ENCODE peak calls at places on chromosomes 2 and 18, in seven cellular contexts. Y, W, A, Q, Z, H and P are unnamed samples.

GRCh38 chr2:65031341-65032015 is 24.7 kb upstream of the CEP68 start:
- DNase-seq in A (no peak), Q (peak; percentile 72), H (no peak), Z (no peak), W (peak; percentile 59), Y (peak; percentile 57), P (no peak)

GRCh38 chr18:58363767-58364540 is 264.9 kb downstream of the ALPK2 start:
- DNase-seq in A (peak; percentile 86), W (no peak), Z (no peak), H (no peak), Y (peak; percentile 64), Q (no peak), P (no peak)

GRCh38 chr2:169362346-169363026 is at the start of gene LRP2:
- DNase-seq in W (peak; percentile 73), Y (no peak), A (peak; percentile 19), Z (no peak), H (peak; percentile 16), Q (peak; percentile 55), P (peak; percentile 39)

GRCh38 chr2:71226391-71226964 is 425 bp downstream of the PAIP2B start:
- DNase-seq in H (no peak), W (peak; percentile 65), Q (peak; percentile 62), Z (no peak), A (peak; percentile 18), Y (peak; percentile 29), P (peak; percentile 55)

GRCh38 chr18:41594582-41594981 is 360.5 kb upstream of the PIK3C3 start:
- DNase-seq in A (no peak), Z (no peak), Q (no peak), W (no peak), H (no peak), Y (no peak), P (no peak)

GRCh38 chr2:238585836-238586821 is 159.4 kb downstream of the ASB1 start:
- DNase-seq in A (peak; percentile 16), Z (no peak), W (no peak), Q (no peak), Y (no peak), H (no peak), P (no peak)

GRCh38 chr18:49677762-49678398 is 116.0 kb downstream of the LIPG start:
- DNase-seq in Z (no peak), W (no peak), Y (no peak), Q (no peak), A (no peak), H (no peak), P (no peak)

GRCh38 chr2:178804791-178805190 is 2.4 kb downstream of the TTN start:
- DNase-seq in Q (peak; percentile 78), Y (peak; percentile 53), H (peak; percentile 42), A (peak; percentile 19), Z (no peak), W (no peak), P (no peak)

GRCh38 chr2:4674007-4674406 is 970.6 kb downstream of the DCDC2C start:
- DNase-seq in W (no peak), Q (no peak), A (no peak), Y (no peak), Z (peak; percentile 89), H (no peak), P (no peak)

GRCh38 chr2:218887079-218887478 is 6.4 kb downstream of the WNT10A start:
- DNase-seq in W (no peak), Q (no peak), Y (no peak), Z (no peak), A (no peak), H (no peak), P (no peak)

GRCh38 chr2:228065686-228066085 is 115.8 kb downstream of the SPHKAP start:
- DNase-seq in Z (no peak), Y (peak; percentile 45), Q (no peak), H (no peak), A (peak; percentile 42), W (no peak), P (no peak)

GRCh38 chr2:191064590-191064989 is 50.6 kb upstream of the STAT1 start:
- DNase-seq in W (no peak), Z (peak; percentile 91), Q (no peak), Y (no peak), A (no peak), H (no peak), P (no peak)

GRCh38 chr18:63314062-63314790 is 5.3 kb downstream of the BCL2 start:
- DNase-seq in A (no peak), Z (no peak), Y (no peak), Q (no peak), W (no peak), H (no peak), P (no peak)

GRCh38 chr2:50751255-50752069 is 280.5 kb downstream of the NRXN1 start:
- DNase-seq in H (no peak), Y (peak; percentile 9), W (no peak), Z (no peak), A (no peak), Q (no peak), P (no peak)

GRCh38 chr2:231886071-231886681 is 40.0 kb downstream of the NPPC start:
- DNase-seq in H (no peak), Z (no peak), W (no peak), A (no peak), Q (no peak), Y (no peak), P (no peak)

GRCh38 chr2:133431289-133431688 is 137.0 kb downstream of the NCKAP5 start:
- DNase-seq in W (no peak), A (no peak), Z (no peak), H (no peak), Q (no peak), Y (peak; percentile 52), P (peak; percentile 30)

GRCh38 chr2:167293172-167293781 is 405.0 kb downstream of the XIRP2 start:
- DNase-seq in W (peak; percentile 66), Q (peak; percentile 45), Y (peak; percentile 6), A (peak; percentile 49), H (no peak), Z (no peak), P (peak; percentile 35)

GRCh38 chr2:47645246-47645645 is 137.7 kb upstream of the MSH6 start:
- DNase-seq in Q (no peak), A (no peak), Y (no peak), H (no peak), Z (no peak), W (no peak), P (no peak)

GRCh38 chr2:25149646-25150045 is 18.7 kb downstream of the POMC start:
- DNase-seq in Y (no peak), A (no peak), Z (no peak), H (no peak), Q (no peak), W (no peak), P (no peak)

GRCh38 chr18:27780061-27780740 is 396.7 kb downstream of the CDH2 start:
- DNase-seq in W (no peak), Z (no peak), A (peak; percentile 57), H (no peak), Q (no peak), Y (no peak), P (no peak)

GRCh38 chr2:105287692-105288091 is 41.8 kb downstream of the TGFBRAP1 start:
- DNase-seq in Z (peak; percentile 14), H (peak; percentile 43), Y (peak; percentile 47), W (peak; percentile 61), A (peak; percentile 42), Q (peak; percentile 80), P (peak; percentile 46)

GRCh38 chr2:11945139-11946126 is 199.0 kb downstream of the LPIN1 start:
- DNase-seq in Y (no peak), H (no peak), Z (no peak), Q (no peak), A (no peak), W (no peak), P (no peak)

GRCh38 chr2:89837962-89838625 is 1146.6 kb downstream of the RPIA start:
- DNase-seq in Q (no peak), A (no peak), H (no peak), W (no peak), Y (no peak), Z (no peak), P (no peak)
- TF ChIP-seq EZH2 in Q (no peak), A (no peak), H (no peak), W (no peak), Y (no peak), Z (no peak), P (no peak)

GRCh38 chr2:73292316-73292905 is 937 bp downstream of the EGR4 start:
- DNase-seq in W (peak; percentile 56), Q (peak; percentile 21), Y (no peak), H (no peak), Z (no peak), A (no peak), P (no peak)
- TF ChIP-seq EZH2 in W (peak; percentile 86), Q (peak; percentile 33), Y (no peak), H (no peak), Z (no peak), A (peak; percentile 90), P (no peak)

GRCh38 chr2:202034249-202035088 is 814 bp downstream of the FZD7 start:
- DNase-seq in W (no peak), Q (no peak), A (peak; percentile 83), Y (peak; percentile 29), H (peak; percentile 34), Z (no peak), P (peak; percentile 68)
- TF ChIP-seq EZH2 in W (no peak), Q (no peak), A (no peak), Y (no peak), H (no peak), Z (no peak), P (no peak)

GRCh38 chr2:199463000-199463692 is 5.4 kb upstream of the SATB2 start:
- DNase-seq in Z (no peak), W (peak; percentile 91), H (no peak), Q (peak; percentile 84), A (peak; percentile 91), Y (peak; percentile 80), P (peak; percentile 85)
- TF ChIP-seq EZH2 in Z (no peak), W (no peak), H (no peak), Q (peak; percentile 59), A (no peak), Y (no peak), P (peak; percentile 15)

GRCh38 chr2:176076063-176076462 is 7.7 kb downstream of the EVX2 start:
- DNase-seq in Y (no peak), Z (no peak), Q (no peak), A (no peak), H (no peak), W (no peak), P (no peak)

GRCh38 chr2:176074919-176075425 is 8.8 kb downstream of the EVX2 start:
- DNase-seq in Z (no peak), A (no peak), Q (peak; percentile 16), Y (no peak), H (no peak), W (no peak), P (no peak)

GRCh38 chr2:176078440-176079284 is 5.1 kb downstream of the EVX2 start:
- DNase-seq in Z (no peak), A (no peak), H (no peak), Q (no peak), W (peak; percentile 46), Y (no peak), P (no peak)

GRCh38 chr2:176072951-176073904 is 10.5 kb downstream of the EVX2 start:
- DNase-seq in Q (peak; percentile 49), Z (no peak), A (no peak), H (no peak), Y (no peak), W (peak; percentile 57), P (no peak)

GRCh38 chr2:176075476-176075875 is 8.3 kb downstream of the EVX2 start:
- DNase-seq in H (no peak), A (no peak), W (peak; percentile 57), Y (no peak), Q (peak; percentile 87), Z (no peak), P (peak; percentile 28)
- TF ChIP-seq EZH2 in H (peak; percentile 68), A (no peak), W (peak; percentile 50), Y (no peak), Q (no peak), Z (no peak), P (no peak)